ENCODE peak calls at places on chromosomes 6 and 20, in six cellular contexts. B, K, H, L, Q and R are unnamed samples.

GRCh38 chr6:11778648-11779307 is at the start of gene ADTRP:
- DNase-seq in H (no peak), B (no peak), Q (no peak), K (no peak), L (peak), R (no peak)

GRCh38 chr6:84065718-84066290 is 32.2 kb downstream of the MRAP2 start:
- DNase-seq in H (no peak), L (no peak), Q (peak), B (peak), K (no peak), R (peak)

GRCh38 chr20:34536798-34537394 is 20.7 kb downstream of the DYNLRB1 start:
- DNase-seq in B (no peak), H (no peak), Q (peak), L (peak), K (peak), R (peak)

GRCh38 chr6:134676307-134677281 is 273.3 kb downstream of the ALDH8A1 start:
- DNase-seq in H (peak), B (peak), K (no peak), L (no peak), Q (peak), R (peak)

GRCh38 chr20:57048027-57048869 is 218.2 kb downstream of the BMP7 start:
- DNase-seq in B (peak), L (no peak), Q (peak), K (no peak), H (peak), R (no peak)

GRCh38 chr6:55496201-55496600 is 82.8 kb downstream of the HMGCLL1 start:
- DNase-seq in Q (no peak), L (no peak), H (no peak), B (no peak), K (no peak), R (no peak)

GRCh38 chr6:36032245-36032644 is 4.6 kb downstream of the MAPK14 start:
- DNase-seq in L (no peak), K (no peak), Q (no peak), B (no peak), H (no peak), R (no peak)

GRCh38 chr6:46044876-46045617 is 29.4 kb upstream of the CLIC5 start:
- DNase-seq in K (no peak), L (peak), Q (peak), B (peak), H (no peak), R (peak)

GRCh38 chr6:118403036-118403435 is 145.1 kb upstream of the PLN start:
- DNase-seq in Q (no peak), B (no peak), K (no peak), L (no peak), H (no peak), R (no peak)

GRCh38 chr6:158068893-158069799 is 87.5 kb downstream of the SYNJ2 start:
- DNase-seq in L (no peak), Q (peak), H (peak), K (no peak), B (no peak), R (peak)

GRCh38 chr6:7042654-7043545 is 64.9 kb upstream of the RREB1 start:
- DNase-seq in Q (peak), B (no peak), L (no peak), H (no peak), K (no peak), R (no peak)

GRCh38 chr6:5438882-5439584 is 177.7 kb downstream of the FARS2 start:
- DNase-seq in K (no peak), L (no peak), Q (no peak), B (no peak), H (no peak), R (no peak)